ENCODE peak calls at places on chromosome 2, in five cellular contexts. R is H9, D is IMR-90, U is trophoblast cell, I is H1. K is an unnamed sample.

GRCh38 chr2:71671203-71671602 is 217.8 kb downstream of the DYSF start:
- DNase-seq in R (peak), D (no peak), U (no peak), I (no peak), K (no peak)

GRCh38 chr2:22952671-22953070 is 432.3 kb upstream of the KLHL29 start:
- DNase-seq in R (no peak), D (no peak), U (no peak), I (no peak), K (no peak)

GRCh38 chr2:179963626-179964025 is 43.5 kb downstream of the CWC22 start:
- DNase-seq in R (no peak), D (peak), U (peak), I (no peak), K (no peak)

GRCh38 chr2:99948010-99948409 is 194.4 kb downstream of the AFF3 start:
- DNase-seq in R (no peak), D (no peak), U (no peak), I (no peak), K (no peak)

GRCh38 chr2:187299122-187299906 is 148.7 kb downstream of the CALCRL start:
- DNase-seq in R (no peak), D (no peak), U (no peak), I (no peak), K (no peak)

GRCh38 chr2:51782874-51783765 is 751.2 kb upstream of the NRXN1 start:
- DNase-seq in R (no peak), D (peak), U (no peak), I (no peak), K (no peak)

GRCh38 chr2:43458002-43458628 is 137.7 kb downstream of the THADA start:
- DNase-seq in R (no peak), D (peak), U (peak), I (no peak), K (no peak)

GRCh38 chr2:142582317-142582716 is 295.1 kb upstream of the KYNU start:
- DNase-seq in R (no peak), D (no peak), U (peak), I (no peak), K (no peak)

GRCh38 chr2:25197336-25198208 is 29.2 kb upstream of the POMC start:
- DNase-seq in R (no peak), D (peak), U (no peak), I (no peak), K (no peak)

GRCh38 chr2:12412898-12413305 is 303.8 kb upstream of the TRIB2 start:
- DNase-seq in R (no peak), D (peak), U (no peak), I (no peak), K (no peak)

GRCh38 chr2:128737546-128737826 is 418.8 kb upstream of the HS6ST1 start:
- DNase-seq in R (no peak), D (no peak), U (no peak), I (no peak), K (no peak)

GRCh38 chr2:46381263-46381849 is 84.1 kb downstream of the EPAS1 start:
- DNase-seq in R (peak), D (peak), U (no peak), I (no peak), K (no peak)

GRCh38 chr2:45771251-45771650 is 119.8 kb downstream of the PRKCE start:
- DNase-seq in R (peak), D (peak), U (no peak), I (no peak), K (peak)

GRCh38 chr2:176471949-176472348 is 202.7 kb downstream of the MTX2 start:
- DNase-seq in R (no peak), D (no peak), U (no peak), I (no peak), K (no peak)

GRCh38 chr2:238936162-238937052 is 88.5 kb downstream of the TWIST2 start:
- DNase-seq in R (peak), D (no peak), U (no peak), I (no peak), K (no peak)

GRCh38 chr2:191863988-191864387 is 17.1 kb upstream of the CAVIN2 start:
- DNase-seq in R (no peak), D (peak), U (peak), I (no peak), K (no peak)

GRCh38 chr2:238875161-238875530 is 27.3 kb downstream of the TWIST2 start:
- DNase-seq in R (peak), D (no peak), U (no peak), I (no peak), K (no peak)

GRCh38 chr2:29233428-29233827 is 118.2 kb downstream of the CLIP4 start:
- DNase-seq in R (no peak), D (no peak), U (peak), I (no peak), K (no peak)

GRCh38 chr2:215503381-215503780 is 67.5 kb upstream of the FN1 start:
- DNase-seq in R (no peak), D (no peak), U (no peak), I (no peak), K (no peak)

GRCh38 chr2:144389151-144389929 is 130.6 kb downstream of the ZEB2 start:
- DNase-seq in R (peak), D (no peak), U (peak), I (peak), K (no peak)

GRCh38 chr2:3626118-3626816 is 31.4 kb downstream of the COLEC11 start:
- DNase-seq in R (peak), D (peak), U (no peak), I (no peak), K (no peak)

GRCh38 chr2:129902731-129903585 is 76.5 kb upstream of the RAB6C start:
- DNase-seq in R (no peak), D (no peak), U (no peak), I (no peak), K (no peak)

GRCh38 chr2:85945576-85945975 is 56.8 kb upstream of the ST3GAL5 start:
- DNase-seq in R (no peak), D (no peak), U (no peak), I (no peak), K (no peak)

GRCh38 chr2:105470979-105471378 is 72.1 kb upstream of the FHL2 start:
- DNase-seq in R (no peak), D (no peak), U (no peak), I (no peak), K (no peak)

DNA sequence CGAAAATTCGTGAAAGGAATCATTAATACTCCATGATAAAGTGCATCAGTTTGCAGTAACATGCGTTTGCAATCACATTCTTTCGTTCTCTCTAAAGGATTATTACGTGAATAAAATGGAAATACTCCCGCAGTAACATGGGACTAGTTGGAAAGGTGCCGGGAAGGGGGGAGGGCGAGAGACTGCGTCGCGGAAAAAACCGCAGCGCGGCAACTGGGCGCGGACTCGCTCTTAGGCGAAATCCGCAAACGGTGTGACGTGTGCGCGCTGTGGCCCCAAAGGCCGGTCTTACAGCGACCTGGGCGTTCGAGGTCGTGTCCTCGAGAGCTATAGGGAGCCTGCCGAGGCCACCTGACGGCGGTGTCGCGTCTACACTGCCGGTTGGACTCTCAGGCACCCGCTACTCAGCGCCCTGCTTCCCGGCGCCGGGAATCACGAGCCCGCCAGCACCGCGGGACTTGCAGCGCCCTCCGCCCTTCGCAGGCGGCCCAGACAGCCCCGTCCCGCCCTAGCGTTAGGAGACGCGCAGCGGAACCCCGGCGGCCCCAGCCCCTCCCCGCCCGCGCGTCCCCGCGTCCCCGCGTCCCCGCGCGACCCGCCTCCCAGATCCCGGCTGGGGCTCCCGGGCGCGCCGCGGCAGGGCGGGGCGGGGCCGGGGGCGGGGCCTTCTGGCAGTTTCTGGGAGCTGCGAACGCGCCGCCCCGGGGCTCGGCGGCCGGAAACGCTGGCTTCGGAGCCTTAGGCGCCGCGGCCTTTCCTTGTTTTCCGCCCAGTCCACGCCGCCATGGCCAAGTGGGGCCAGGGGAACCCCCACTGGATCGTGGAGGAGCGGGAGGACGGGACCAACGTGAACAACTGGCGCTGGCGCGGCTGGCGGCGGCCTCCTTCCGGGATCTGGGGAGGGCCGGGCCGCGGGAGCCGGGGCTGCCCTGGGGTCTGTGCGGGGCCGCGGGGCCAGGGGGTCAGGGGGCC is 15.1 kb downstream of the C2orf74 start:
- DNase-seq in R (peak), D (peak), U (peak), I (peak), K (peak)
- H3K14ac ChIP-seq in R (peak), D (peak), U (peak), I (no peak), K (no peak)

GRCh38 chr2:230864605-230865323 is at the start of gene ITM2C:
- DNase-seq in R (peak), D (peak), U (peak), I (no peak), K (no peak)
- H3K14ac ChIP-seq in R (peak), D (peak), U (peak), I (no peak), K (peak)

DNA sequence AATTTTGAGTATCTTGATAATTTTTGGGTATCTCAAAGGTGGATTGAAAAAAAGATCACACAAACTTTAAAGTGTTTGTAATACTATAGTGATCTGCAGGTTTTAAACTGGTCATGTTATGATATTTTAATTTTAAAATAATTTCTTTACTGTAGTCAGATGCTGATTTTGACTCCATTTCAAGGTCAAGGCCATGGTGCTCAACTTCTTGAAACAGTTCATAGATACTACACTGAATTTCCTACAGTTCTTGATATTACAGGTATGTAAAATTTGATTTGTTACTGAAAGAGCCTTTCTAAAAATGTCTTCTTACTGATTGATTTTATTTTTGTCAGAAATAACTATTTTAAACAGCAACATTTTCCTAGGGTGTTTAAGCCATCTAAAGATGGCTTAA is 33.1 kb upstream of the METAP1D start:
- DNase-seq in R (no peak), D (no peak), U (no peak), I (no peak), K (no peak)
- H3K14ac ChIP-seq in R (no peak), D (no peak), U (no peak), I (no peak), K (no peak)

DNA sequence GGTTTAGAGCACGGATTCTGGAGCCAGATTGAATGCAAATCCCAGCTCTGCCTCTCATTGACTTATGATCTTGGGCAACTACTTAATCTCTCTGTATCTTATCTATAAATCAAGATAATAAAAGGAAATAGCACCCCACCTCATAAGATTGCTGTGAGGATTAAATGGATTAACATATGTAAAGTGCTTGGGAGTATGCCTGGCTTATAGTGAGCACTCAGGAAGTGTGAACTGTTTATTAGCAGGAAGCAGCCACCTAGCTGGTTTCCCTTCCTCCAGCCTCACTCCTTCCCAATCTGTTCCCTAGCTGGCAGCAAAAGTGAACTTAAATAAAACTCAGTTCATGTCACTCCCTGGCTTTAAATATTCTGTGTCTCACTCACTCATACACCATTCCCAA is 526.6 kb upstream of the PKDCC start:
- DNase-seq in R (no peak), D (no peak), U (no peak), I (no peak), K (no peak)
- H3K14ac ChIP-seq in R (no peak), D (no peak), U (no peak), I (no peak), K (no peak)

GRCh38 chr2:69644506-69644979 is 1.0 kb upstream of the AAK1 start:
- DNase-seq in R (no peak), D (no peak), U (no peak), I (no peak), K (no peak)

GRCh38 chr2:69645026-69645425 is 1.5 kb upstream of the AAK1 start:
- DNase-seq in R (no peak), D (no peak), U (no peak), I (no peak), K (no peak)

GRCh38 chr2:69641887-69642708 is 1.4 kb downstream of the AAK1 start:
- DNase-seq in R (no peak), D (no peak), U (no peak), I (no peak), K (no peak)

GRCh38 chr2:69643602-69644505 is at the start of gene AAK1:
- DNase-seq in R (peak), D (peak), U (peak), I (no peak), K (peak)

DNA sequence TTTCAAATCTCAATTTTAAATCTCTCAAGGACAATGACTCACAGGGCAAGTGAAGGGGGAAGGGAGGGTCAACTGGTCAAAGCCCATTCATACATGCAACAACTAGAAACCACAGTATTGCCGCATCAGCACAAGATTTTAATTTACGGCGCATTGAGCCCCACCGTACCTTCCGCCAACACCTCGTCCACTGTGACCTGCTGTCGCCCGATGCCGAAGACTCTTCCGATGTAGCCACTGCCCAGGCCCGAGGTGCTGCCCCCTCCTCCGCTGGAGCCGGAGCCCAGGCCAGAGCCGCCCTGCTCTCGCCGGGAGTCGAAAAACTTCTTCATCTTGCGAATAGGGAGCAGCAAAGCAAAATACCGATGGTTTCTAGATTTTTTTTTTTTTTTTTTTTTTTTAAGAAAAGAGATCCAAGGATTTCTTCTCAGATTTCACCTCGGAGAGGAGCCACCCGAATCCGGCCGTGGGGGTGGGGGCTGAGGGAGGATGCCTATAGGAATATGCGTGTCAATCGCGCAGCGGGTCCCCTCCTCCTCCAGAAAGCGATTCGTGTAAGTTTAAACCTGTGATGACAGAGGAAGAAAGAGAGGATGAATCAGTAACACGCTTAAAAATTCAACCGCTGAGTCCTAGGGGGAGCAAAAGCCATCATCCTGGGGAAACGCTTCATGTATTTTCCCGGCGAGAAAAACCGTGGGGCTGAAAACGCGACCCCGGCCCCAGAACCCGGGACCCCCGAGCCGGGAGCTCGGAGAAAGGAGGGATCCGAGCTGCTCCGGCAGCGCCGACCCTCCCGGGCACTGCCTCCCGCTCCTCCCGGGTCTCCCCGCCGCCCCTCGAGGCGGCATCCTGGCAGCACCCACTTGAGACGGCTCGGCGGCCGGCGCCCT is 584 bp downstream of the AAK1 start:
- DNase-seq in R (peak), D (peak), U (peak), I (no peak), K (peak)
- H3K14ac ChIP-seq in R (peak), D (peak), U (peak), I (no peak), K (no peak)

GRCh38 chr2:233571001-233571400 is 4.4 kb upstream of the USP40 start:
- DNase-seq in R (no peak), D (no peak), U (no peak), I (no peak), K (no peak)

GRCh38 chr2:233571462-233571861 is 4.9 kb upstream of the USP40 start:
- DNase-seq in R (no peak), D (no peak), U (no peak), I (no peak), K (no peak)

GRCh38 chr2:233563663-233564430 is 2.7 kb downstream of the USP40 start:
- DNase-seq in R (no peak), D (peak), U (no peak), I (no peak), K (no peak)

GRCh38 chr2:233565685-233566140 is 869 bp downstream of the USP40 start:
- DNase-seq in R (no peak), D (no peak), U (no peak), I (no peak), K (no peak)

GRCh38 chr2:233566141-233566956 is at the start of gene USP40:
- DNase-seq in R (peak), D (peak), U (peak), I (peak), K (peak)
- H3K14ac ChIP-seq in R (peak), D (peak), U (peak), I (peak), K (peak)

DNA sequence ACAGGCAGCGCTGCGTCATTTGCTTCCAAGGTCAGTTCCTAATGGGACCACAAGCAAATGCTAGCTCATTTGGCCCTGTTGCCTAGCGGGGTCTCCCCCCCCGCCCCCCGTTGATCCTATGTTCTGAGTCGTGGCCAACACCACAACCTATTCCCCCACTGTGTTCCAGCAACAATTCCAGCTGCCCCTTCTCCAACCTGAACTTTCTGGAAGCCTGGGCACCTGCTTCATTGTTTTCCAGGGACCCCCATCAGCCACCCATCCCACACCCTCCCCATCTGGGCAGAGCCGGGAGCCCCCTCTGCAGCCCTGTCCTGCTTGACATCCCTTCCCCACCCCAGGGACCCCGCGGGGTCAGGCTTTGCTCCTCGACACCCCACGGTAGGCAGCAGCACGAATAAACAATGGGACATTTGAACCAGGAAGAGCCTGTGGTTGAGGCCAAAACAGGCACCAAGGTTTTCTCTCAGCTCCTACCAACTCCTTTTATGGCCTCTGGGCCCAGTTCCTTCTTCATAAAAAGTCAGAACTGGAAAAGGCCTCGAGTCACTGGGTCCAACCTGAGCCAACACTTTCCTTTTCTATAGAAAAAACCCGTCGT is 20.5 kb downstream of the TEX44 start:
- DNase-seq in R (no peak), D (no peak), U (no peak), I (no peak), K (no peak)
- H3K14ac ChIP-seq in R (peak), D (no peak), U (peak), I (no peak), K (no peak)

GRCh38 chr2:206083602-206084467 is 2.1 kb downstream of the INO80D start:
- DNase-seq in R (peak), D (no peak), U (no peak), I (peak), K (no peak)

GRCh38 chr2:206084870-206085741 is 868 bp downstream of the INO80D start:
- DNase-seq in R (peak), D (no peak), U (peak), I (no peak), K (peak)

GRCh38 chr2:206084468-206084869 is 1.5 kb downstream of the INO80D start:
- DNase-seq in R (peak), D (peak), U (peak), I (no peak), K (peak)

GRCh38 chr2:206086683-206087350 is 843 bp upstream of the INO80D start:
- DNase-seq in R (no peak), D (no peak), U (peak), I (no peak), K (no peak)

DNA sequence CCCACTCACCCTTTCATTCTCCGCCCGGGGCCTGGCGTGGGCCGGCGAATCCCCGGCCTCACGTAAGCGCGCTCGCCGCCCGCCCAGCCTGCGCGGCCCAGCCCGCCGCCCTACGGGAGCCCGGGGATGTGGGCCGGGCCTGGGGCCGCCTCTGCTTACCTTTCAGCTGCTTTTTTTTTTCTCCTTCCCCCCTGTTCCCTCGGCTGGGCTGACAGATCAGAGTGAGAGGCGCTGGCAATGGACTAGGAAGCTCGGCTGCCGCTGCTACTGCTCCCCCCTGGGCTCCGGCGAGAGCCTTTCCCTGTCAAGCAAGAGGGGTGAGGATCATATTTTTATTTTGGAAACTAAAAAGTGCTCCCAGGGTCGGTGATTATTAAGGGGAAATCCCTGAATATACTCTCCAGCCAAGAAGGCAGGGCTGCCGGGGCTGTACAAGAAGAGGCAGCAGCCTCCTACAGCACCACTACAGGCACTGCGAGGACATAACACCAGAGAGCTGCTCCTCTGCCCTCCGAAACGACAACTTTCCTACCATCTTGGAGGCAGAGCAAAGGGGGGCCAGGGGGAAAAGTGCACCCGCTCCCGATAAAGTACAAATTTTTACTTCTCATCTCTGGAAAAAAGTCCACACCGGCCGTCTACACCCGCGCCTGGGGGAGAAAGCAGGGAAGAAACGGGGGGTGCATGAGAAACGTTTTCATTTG is at the start of gene INO80D:
- DNase-seq in R (peak), D (peak), U (peak), I (no peak), K (peak)
- H3K14ac ChIP-seq in R (peak), D (peak), U (peak), I (no peak), K (peak)